ENCODE peak calls at places on chromosome 2, in ten cellular contexts. One of them, this sample, is unnamed.

GRCh38 chr2:196289000-196289399 is 117.6 kb upstream of the STK17B start:
- DNase-seq in fibroblast of the conjunctiva: no peak
- DNase-seq in progenitor cell of endocrine pancreas: no peak
- DNase-seq in left ventricle myocardium superior: no peak
- DNase-seq in NAMALWA: no peak
- DNase-seq in retina: no peak
- DNase-seq in stimulated activated CD8-positive, alpha-beta memory T cell treated with anti-CD3 and anti-CD28 coated beads, Interleukin-7, amount 100 ng/mL, for 1 hour: no peak
- DNase-seq in T-helper 2 cell: no peak
- DNase-seq in right atrium auricular region: no peak
- DNase-seq in NCI-H82: no peak
- DNase-seq in this sample: no peak

GRCh38 chr2:128777091-128778045 is 458.7 kb upstream of the HS6ST1 start:
- DNase-seq in NAMALWA: no peak
- DNase-seq in stimulated activated CD8-positive, alpha-beta memory T cell treated with anti-CD3 and anti-CD28 coated beads, Interleukin-7, amount 100 ng/mL, for 1 hour: no peak
- DNase-seq in fibroblast of the conjunctiva: no peak
- DNase-seq in right atrium auricular region: peak; percentile 34
- DNase-seq in progenitor cell of endocrine pancreas: no peak
- DNase-seq in NCI-H82: no peak
- DNase-seq in left ventricle myocardium superior: no peak
- DNase-seq in retina: no peak
- DNase-seq in T-helper 2 cell: no peak
- DNase-seq in this sample: no peak

GRCh38 chr2:236164983-236165301 is 3.2 kb downstream of the GBX2 start:
- DNase-seq in stimulated activated CD8-positive, alpha-beta memory T cell treated with anti-CD3 and anti-CD28 coated beads, Interleukin-7, amount 100 ng/mL, for 1 hour: no peak
- DNase-seq in retina: no peak
- DNase-seq in T-helper 2 cell: no peak
- DNase-seq in fibroblast of the conjunctiva: no peak
- DNase-seq in progenitor cell of endocrine pancreas: no peak
- DNase-seq in left ventricle myocardium superior: no peak
- DNase-seq in right atrium auricular region: no peak
- DNase-seq in NAMALWA: no peak
- DNase-seq in NCI-H82: no peak
- DNase-seq in this sample: no peak

GRCh38 chr2:100940240-100940639 is 61.8 kb upstream of the RPL31 start:
- DNase-seq in stimulated activated CD8-positive, alpha-beta memory T cell treated with anti-CD3 and anti-CD28 coated beads, Interleukin-7, amount 100 ng/mL, for 1 hour: no peak
- DNase-seq in NAMALWA: no peak
- DNase-seq in retina: no peak
- DNase-seq in fibroblast of the conjunctiva: no peak
- DNase-seq in left ventricle myocardium superior: no peak
- DNase-seq in NCI-H82: no peak
- DNase-seq in T-helper 2 cell: no peak
- DNase-seq in right atrium auricular region: peak; percentile 30
- DNase-seq in progenitor cell of endocrine pancreas: no peak
- DNase-seq in this sample: no peak

GRCh38 chr2:18548618-18549017 is 11.8 kb downstream of the RDH14 start:
- DNase-seq in NAMALWA: no peak
- DNase-seq in left ventricle myocardium superior: no peak
- DNase-seq in fibroblast of the conjunctiva: no peak
- DNase-seq in NCI-H82: no peak
- DNase-seq in retina: no peak
- DNase-seq in T-helper 2 cell: no peak
- DNase-seq in right atrium auricular region: no peak
- DNase-seq in progenitor cell of endocrine pancreas: no peak
- DNase-seq in stimulated activated CD8-positive, alpha-beta memory T cell treated with anti-CD3 and anti-CD28 coated beads, Interleukin-7, amount 100 ng/mL, for 1 hour: no peak
- DNase-seq in this sample: no peak

GRCh38 chr2:160213511-160213910 is 13.4 kb upstream of the ITGB6 start:
- DNase-seq in T-helper 2 cell: no peak
- DNase-seq in stimulated activated CD8-positive, alpha-beta memory T cell treated with anti-CD3 and anti-CD28 coated beads, Interleukin-7, amount 100 ng/mL, for 1 hour: no peak
- DNase-seq in right atrium auricular region: no peak
- DNase-seq in NAMALWA: no peak
- DNase-seq in progenitor cell of endocrine pancreas: no peak
- DNase-seq in NCI-H82: no peak
- DNase-seq in retina: no peak
- DNase-seq in fibroblast of the conjunctiva: no peak
- DNase-seq in left ventricle myocardium superior: no peak
- DNase-seq in this sample: no peak

GRCh38 chr2:216989335-216990129 is 129.7 kb upstream of the TNP1 start:
- DNase-seq in stimulated activated CD8-positive, alpha-beta memory T cell treated with anti-CD3 and anti-CD28 coated beads, Interleukin-7, amount 100 ng/mL, for 1 hour: no peak
- DNase-seq in retina: no peak
- DNase-seq in fibroblast of the conjunctiva: peak; percentile 4
- DNase-seq in progenitor cell of endocrine pancreas: no peak
- DNase-seq in NAMALWA: no peak
- DNase-seq in right atrium auricular region: no peak
- DNase-seq in NCI-H82: peak; percentile 6
- DNase-seq in left ventricle myocardium superior: no peak
- DNase-seq in T-helper 2 cell: no peak
- DNase-seq in this sample: no peak

GRCh38 chr2:16330571-16331351 is 334.9 kb downstream of the CYRIA start:
- DNase-seq in stimulated activated CD8-positive, alpha-beta memory T cell treated with anti-CD3 and anti-CD28 coated beads, Interleukin-7, amount 100 ng/mL, for 1 hour: no peak
- DNase-seq in progenitor cell of endocrine pancreas: peak; percentile 22
- DNase-seq in retina: peak; percentile 44
- DNase-seq in T-helper 2 cell: no peak
- DNase-seq in NAMALWA: no peak
- DNase-seq in right atrium auricular region: no peak
- DNase-seq in fibroblast of the conjunctiva: no peak
- DNase-seq in left ventricle myocardium superior: peak; percentile 77
- DNase-seq in NCI-H82: no peak
- DNase-seq in this sample: no peak

GRCh38 chr2:10410001-10410671 is 38.0 kb downstream of the ODC1 start:
- DNase-seq in NAMALWA: peak; percentile 85
- DNase-seq in right atrium auricular region: no peak
- DNase-seq in progenitor cell of endocrine pancreas: no peak
- DNase-seq in T-helper 2 cell: no peak
- DNase-seq in stimulated activated CD8-positive, alpha-beta memory T cell treated with anti-CD3 and anti-CD28 coated beads, Interleukin-7, amount 100 ng/mL, for 1 hour: no peak
- DNase-seq in fibroblast of the conjunctiva: no peak
- DNase-seq in NCI-H82: peak; percentile 36
- DNase-seq in left ventricle myocardium superior: no peak
- DNase-seq in retina: peak; percentile 49
- DNase-seq in this sample: no peak

GRCh38 chr2:10059016-10059351 is 15.6 kb downstream of the KLF11 start:
- DNase-seq in left ventricle myocardium superior: no peak
- DNase-seq in fibroblast of the conjunctiva: no peak
- DNase-seq in right atrium auricular region: no peak
- DNase-seq in T-helper 2 cell: no peak
- DNase-seq in retina: peak; percentile 33
- DNase-seq in progenitor cell of endocrine pancreas: no peak
- DNase-seq in NAMALWA: no peak
- DNase-seq in stimulated activated CD8-positive, alpha-beta memory T cell treated with anti-CD3 and anti-CD28 coated beads, Interleukin-7, amount 100 ng/mL, for 1 hour: no peak
- DNase-seq in NCI-H82: no peak
- DNase-seq in this sample: no peak

GRCh38 chr2:119184512-119184911 is 26.0 kb upstream of the C1QL2 start:
- DNase-seq in right atrium auricular region: no peak
- DNase-seq in left ventricle myocardium superior: no peak
- DNase-seq in retina: no peak
- DNase-seq in stimulated activated CD8-positive, alpha-beta memory T cell treated with anti-CD3 and anti-CD28 coated beads, Interleukin-7, amount 100 ng/mL, for 1 hour: no peak
- DNase-seq in fibroblast of the conjunctiva: no peak
- DNase-seq in NAMALWA: no peak
- DNase-seq in T-helper 2 cell: no peak
- DNase-seq in progenitor cell of endocrine pancreas: no peak
- DNase-seq in NCI-H82: no peak
- DNase-seq in this sample: no peak

GRCh38 chr2:8234757-8235374 is 447.0 kb upstream of the ID2 start:
- DNase-seq in retina: no peak
- DNase-seq in fibroblast of the conjunctiva: no peak
- DNase-seq in left ventricle myocardium superior: no peak
- DNase-seq in progenitor cell of endocrine pancreas: no peak
- DNase-seq in T-helper 2 cell: no peak
- DNase-seq in stimulated activated CD8-positive, alpha-beta memory T cell treated with anti-CD3 and anti-CD28 coated beads, Interleukin-7, amount 100 ng/mL, for 1 hour: no peak
- DNase-seq in right atrium auricular region: no peak
- DNase-seq in NCI-H82: no peak
- DNase-seq in NAMALWA: peak; percentile 86
- DNase-seq in this sample: no peak

GRCh38 chr2:60432202-60432601 is 121.3 kb downstream of the BCL11A start:
- DNase-seq in fibroblast of the conjunctiva: no peak
- DNase-seq in NCI-H82: no peak
- DNase-seq in NAMALWA: no peak
- DNase-seq in progenitor cell of endocrine pancreas: no peak
- DNase-seq in stimulated activated CD8-positive, alpha-beta memory T cell treated with anti-CD3 and anti-CD28 coated beads, Interleukin-7, amount 100 ng/mL, for 1 hour: no peak
- DNase-seq in right atrium auricular region: no peak
- DNase-seq in left ventricle myocardium superior: no peak
- DNase-seq in retina: no peak
- DNase-seq in T-helper 2 cell: no peak
- DNase-seq in this sample: no peak

GRCh38 chr2:200209030-200209429 is 97.5 kb upstream of the SPATS2L start:
- DNase-seq in left ventricle myocardium superior: no peak
- DNase-seq in T-helper 2 cell: no peak
- DNase-seq in fibroblast of the conjunctiva: no peak
- DNase-seq in retina: no peak
- DNase-seq in progenitor cell of endocrine pancreas: no peak
- DNase-seq in NAMALWA: no peak
- DNase-seq in NCI-H82: no peak
- DNase-seq in stimulated activated CD8-positive, alpha-beta memory T cell treated with anti-CD3 and anti-CD28 coated beads, Interleukin-7, amount 100 ng/mL, for 1 hour: no peak
- DNase-seq in right atrium auricular region: no peak
- DNase-seq in this sample: no peak

GRCh38 chr2:98487806-98488189 is 43.1 kb downstream of the INPP4A start:
- DNase-seq in NAMALWA: peak; percentile 71
- DNase-seq in T-helper 2 cell: peak; percentile 30
- DNase-seq in NCI-H82: peak; percentile 50
- DNase-seq in left ventricle myocardium superior: no peak
- DNase-seq in fibroblast of the conjunctiva: no peak
- DNase-seq in stimulated activated CD8-positive, alpha-beta memory T cell treated with anti-CD3 and anti-CD28 coated beads, Interleukin-7, amount 100 ng/mL, for 1 hour: no peak
- DNase-seq in progenitor cell of endocrine pancreas: no peak
- DNase-seq in right atrium auricular region: no peak
- DNase-seq in retina: no peak
- DNase-seq in this sample: no peak

GRCh38 chr2:216777637-216778273 is 82.1 kb downstream of the TNP1 start:
- DNase-seq in fibroblast of the conjunctiva: peak; percentile 30
- DNase-seq in NCI-H82: peak; percentile 96
- DNase-seq in right atrium auricular region: no peak
- DNase-seq in NAMALWA: peak; percentile 88
- DNase-seq in T-helper 2 cell: no peak
- DNase-seq in stimulated activated CD8-positive, alpha-beta memory T cell treated with anti-CD3 and anti-CD28 coated beads, Interleukin-7, amount 100 ng/mL, for 1 hour: no peak
- DNase-seq in left ventricle myocardium superior: no peak
- DNase-seq in progenitor cell of endocrine pancreas: no peak
- DNase-seq in retina: no peak
- DNase-seq in this sample: no peak

GRCh38 chr2:164710252-164710633 is 89.0 kb upstream of the GRB14 start:
- DNase-seq in NAMALWA: no peak
- DNase-seq in progenitor cell of endocrine pancreas: no peak
- DNase-seq in left ventricle myocardium superior: no peak
- DNase-seq in stimulated activated CD8-positive, alpha-beta memory T cell treated with anti-CD3 and anti-CD28 coated beads, Interleukin-7, amount 100 ng/mL, for 1 hour: no peak
- DNase-seq in retina: no peak
- DNase-seq in T-helper 2 cell: no peak
- DNase-seq in right atrium auricular region: no peak
- DNase-seq in NCI-H82: no peak
- DNase-seq in fibroblast of the conjunctiva: no peak
- DNase-seq in this sample: no peak

GRCh38 chr2:203743441-203743932 is 37.0 kb downstream of the CD28 start:
- DNase-seq in NAMALWA: no peak
- DNase-seq in progenitor cell of endocrine pancreas: no peak
- DNase-seq in left ventricle myocardium superior: no peak
- DNase-seq in retina: no peak
- DNase-seq in T-helper 2 cell: no peak
- DNase-seq in stimulated activated CD8-positive, alpha-beta memory T cell treated with anti-CD3 and anti-CD28 coated beads, Interleukin-7, amount 100 ng/mL, for 1 hour: no peak
- DNase-seq in fibroblast of the conjunctiva: peak; percentile 95
- DNase-seq in NCI-H82: no peak
- DNase-seq in right atrium auricular region: no peak
- DNase-seq in this sample: no peak

GRCh38 chr2:104050632-104051242 is 803.2 kb upstream of the POU3F3 start:
- DNase-seq in NAMALWA: no peak
- DNase-seq in T-helper 2 cell: no peak
- DNase-seq in left ventricle myocardium superior: no peak
- DNase-seq in fibroblast of the conjunctiva: no peak
- DNase-seq in NCI-H82: peak; percentile 40
- DNase-seq in stimulated activated CD8-positive, alpha-beta memory T cell treated with anti-CD3 and anti-CD28 coated beads, Interleukin-7, amount 100 ng/mL, for 1 hour: no peak
- DNase-seq in retina: no peak
- DNase-seq in progenitor cell of endocrine pancreas: no peak
- DNase-seq in right atrium auricular region: no peak
- DNase-seq in this sample: no peak

GRCh38 chr2:10129490-10129889 is 7.0 kb downstream of the RRM2 start:
- DNase-seq in fibroblast of the conjunctiva: no peak
- DNase-seq in NAMALWA: no peak
- DNase-seq in T-helper 2 cell: no peak
- DNase-seq in left ventricle myocardium superior: no peak
- DNase-seq in NCI-H82: no peak
- DNase-seq in retina: no peak
- DNase-seq in progenitor cell of endocrine pancreas: no peak
- DNase-seq in stimulated activated CD8-positive, alpha-beta memory T cell treated with anti-CD3 and anti-CD28 coated beads, Interleukin-7, amount 100 ng/mL, for 1 hour: no peak
- DNase-seq in right atrium auricular region: no peak
- DNase-seq in this sample: no peak

GRCh38 chr2:43758738-43759137 is 15.1 kb upstream of the DYNC2LI1 start:
- DNase-seq in progenitor cell of endocrine pancreas: no peak
- DNase-seq in fibroblast of the conjunctiva: no peak
- DNase-seq in stimulated activated CD8-positive, alpha-beta memory T cell treated with anti-CD3 and anti-CD28 coated beads, Interleukin-7, amount 100 ng/mL, for 1 hour: no peak
- DNase-seq in right atrium auricular region: no peak
- DNase-seq in NAMALWA: no peak
- DNase-seq in retina: no peak
- DNase-seq in NCI-H82: no peak
- DNase-seq in T-helper 2 cell: no peak
- DNase-seq in left ventricle myocardium superior: peak; percentile 42
- DNase-seq in this sample: no peak

GRCh38 chr2:218860950-218861381 is 1.4 kb downstream of the WNT6 start:
- DNase-seq in NCI-H82: peak; percentile 99
- DNase-seq in stimulated activated CD8-positive, alpha-beta memory T cell treated with anti-CD3 and anti-CD28 coated beads, Interleukin-7, amount 100 ng/mL, for 1 hour: no peak
- DNase-seq in progenitor cell of endocrine pancreas: no peak
- DNase-seq in left ventricle myocardium superior: peak; percentile 71
- DNase-seq in T-helper 2 cell: no peak
- DNase-seq in right atrium auricular region: no peak
- DNase-seq in retina: peak; percentile 87
- DNase-seq in fibroblast of the conjunctiva: peak; percentile 8
- DNase-seq in NAMALWA: peak; percentile 43
- DNase-seq in this sample: no peak

GRCh38 chr2:202375611-202376408 is at the start of gene BMPR2:
- DNase-seq in NAMALWA: peak; percentile 87
- DNase-seq in retina: peak; percentile 96
- DNase-seq in NCI-H82: peak; percentile 95
- DNase-seq in fibroblast of the conjunctiva: peak; percentile 83
- DNase-seq in stimulated activated CD8-positive, alpha-beta memory T cell treated with anti-CD3 and anti-CD28 coated beads, Interleukin-7, amount 100 ng/mL, for 1 hour: peak; percentile 64
- DNase-seq in left ventricle myocardium superior: peak; percentile 94
- DNase-seq in progenitor cell of endocrine pancreas: peak; percentile 87
- DNase-seq in T-helper 2 cell: peak; percentile 65
- DNase-seq in right atrium auricular region: peak; percentile 86
- DNase-seq in this sample: peak; percentile 60

GRCh38 chr2:151306621-151307020 is 17.2 kb upstream of the NMI start:
- DNase-seq in retina: no peak
- DNase-seq in NAMALWA: no peak
- DNase-seq in fibroblast of the conjunctiva: peak; percentile 77
- DNase-seq in left ventricle myocardium superior: no peak
- DNase-seq in T-helper 2 cell: no peak
- DNase-seq in stimulated activated CD8-positive, alpha-beta memory T cell treated with anti-CD3 and anti-CD28 coated beads, Interleukin-7, amount 100 ng/mL, for 1 hour: no peak
- DNase-seq in progenitor cell of endocrine pancreas: no peak
- DNase-seq in right atrium auricular region: no peak
- DNase-seq in NCI-H82: no peak
- DNase-seq in this sample: no peak

GRCh38 chr2:99960724-99961566 is 181.4 kb downstream of the AFF3 start:
- DNase-seq in T-helper 2 cell: no peak
- DNase-seq in NCI-H82: no peak
- DNase-seq in NAMALWA: no peak
- DNase-seq in right atrium auricular region: no peak
- DNase-seq in fibroblast of the conjunctiva: no peak
- DNase-seq in left ventricle myocardium superior: peak; percentile 70
- DNase-seq in stimulated activated CD8-positive, alpha-beta memory T cell treated with anti-CD3 and anti-CD28 coated beads, Interleukin-7, amount 100 ng/mL, for 1 hour: no peak
- DNase-seq in progenitor cell of endocrine pancreas: no peak
- DNase-seq in retina: peak; percentile 37
- DNase-seq in this sample: no peak

GRCh38 chr2:27920148-27920885 is 29.8 kb downstream of the BABAM2 start:
- DNase-seq in T-helper 2 cell: no peak
- DNase-seq in retina: no peak
- DNase-seq in NAMALWA: peak; percentile 44
- DNase-seq in fibroblast of the conjunctiva: no peak
- DNase-seq in right atrium auricular region: no peak
- DNase-seq in progenitor cell of endocrine pancreas: no peak
- DNase-seq in stimulated activated CD8-positive, alpha-beta memory T cell treated with anti-CD3 and anti-CD28 coated beads, Interleukin-7, amount 100 ng/mL, for 1 hour: no peak
- DNase-seq in left ventricle myocardium superior: no peak
- DNase-seq in NCI-H82: no peak
- DNase-seq in this sample: no peak

GRCh38 chr2:218853766-218854165 is 5.8 kb upstream of the WNT6 start:
- DNase-seq in fibroblast of the conjunctiva: no peak
- DNase-seq in retina: no peak
- DNase-seq in left ventricle myocardium superior: no peak
- DNase-seq in progenitor cell of endocrine pancreas: no peak
- DNase-seq in NCI-H82: no peak
- DNase-seq in stimulated activated CD8-positive, alpha-beta memory T cell treated with anti-CD3 and anti-CD28 coated beads, Interleukin-7, amount 100 ng/mL, for 1 hour: no peak
- DNase-seq in T-helper 2 cell: no peak
- DNase-seq in NAMALWA: no peak
- DNase-seq in right atrium auricular region: no peak
- DNase-seq in this sample: no peak

GRCh38 chr2:10331702-10332401 is 29.1 kb downstream of the HPCAL1 start:
- DNase-seq in progenitor cell of endocrine pancreas: no peak
- DNase-seq in stimulated activated CD8-positive, alpha-beta memory T cell treated with anti-CD3 and anti-CD28 coated beads, Interleukin-7, amount 100 ng/mL, for 1 hour: no peak
- DNase-seq in T-helper 2 cell: peak; percentile 47
- DNase-seq in fibroblast of the conjunctiva: no peak
- DNase-seq in left ventricle myocardium superior: no peak
- DNase-seq in right atrium auricular region: no peak
- DNase-seq in retina: no peak
- DNase-seq in NAMALWA: no peak
- DNase-seq in NCI-H82: no peak
- DNase-seq in this sample: no peak